ENCODE peak calls at places on chromosomes 7 and 10, in ten cellular contexts. L, R, H, Q, B, A, F, G, W and V are unnamed samples.

GRCh38 chr7:30996261-30996660 is 32.5 kb downstream of the GHRHR start:
- DNase-seq in B (no peak), L (no peak), G (no peak), H (no peak), F (no peak), W (no peak), R (no peak), Q (peak), A (no peak), V (no peak)

GRCh38 chr7:132526111-132526741 is 50.0 kb downstream of the PLXNA4 start:
- DNase-seq in A (no peak), L (no peak), F (no peak), B (no peak), H (no peak), G (no peak), W (no peak), Q (no peak), R (no peak), V (no peak)

GRCh38 chr10:69037489-69037888 is 48.9 kb downstream of the KIFBP start:
- DNase-seq in H (no peak), F (no peak), A (no peak), G (no peak), Q (no peak), L (no peak), W (no peak), B (no peak), R (no peak), V (no peak)

GRCh38 chr10:54434782-54435181 is 366.2 kb downstream of the PCDH15 start:
- DNase-seq in H (no peak), L (no peak), A (no peak), R (no peak), Q (no peak), B (no peak), G (no peak), F (no peak), W (no peak), V (no peak)

GRCh38 chr7:66748791-66749190 is 8.3 kb downstream of the RABGEF1 start:
- DNase-seq in Q (no peak), B (no peak), A (no peak), W (no peak), R (no peak), F (no peak), L (no peak), G (no peak), H (no peak), V (peak)

GRCh38 chr7:134514663-134515062 is 12.7 kb upstream of the AKR1B10 start:
- DNase-seq in L (peak), Q (peak), F (peak), G (peak), B (no peak), R (peak), W (no peak), H (no peak), A (peak), V (no peak)

GRCh38 chr10:70053896-70054641 is 1.4 kb downstream of the MACROH2A2 start:
- DNase-seq in F (no peak), A (peak), H (peak), L (peak), B (no peak), Q (no peak), W (no peak), R (peak), G (no peak), V (peak)

GRCh38 chr7:130959743-130960207 is 225.8 kb upstream of the KLF14 start:
- DNase-seq in R (peak), A (no peak), W (no peak), H (peak), G (peak), B (no peak), Q (peak), F (no peak), L (peak), V (no peak)

GRCh38 chr10:110490640-110491039 is 7.1 kb upstream of the DUSP5 start:
- DNase-seq in L (no peak), Q (peak), F (no peak), W (no peak), A (no peak), R (no peak), G (no peak), B (no peak), H (no peak), V (no peak)

GRCh38 chr7:32290015-32290414 is 200.2 kb downstream of the LSM5 start:
- DNase-seq in Q (no peak), L (no peak), F (no peak), G (no peak), W (no peak), B (no peak), R (no peak), H (no peak), A (peak), V (no peak)

GRCh38 chr10:38143587-38143986 is 49.5 kb downstream of the ZNF37A start:
- DNase-seq in F (no peak), R (peak), A (no peak), Q (no peak), W (no peak), G (no peak), B (no peak), H (no peak), L (peak), V (no peak)

GRCh38 chr7:22137026-22137425 is 191.3 kb upstream of the CDCA7L start:
- DNase-seq in W (no peak), G (peak), Q (no peak), B (no peak), R (peak), A (no peak), L (peak), H (no peak), F (no peak), V (no peak)

GRCh38 chr7:88344956-88345832 is 38.5 kb upstream of the STEAP4 start:
- DNase-seq in R (peak), G (no peak), B (no peak), Q (peak), W (no peak), H (peak), A (peak), L (peak), F (no peak), V (no peak)

GRCh38 chr10:44659350-44659749 is 251.8 kb upstream of the TMEM72 start:
- DNase-seq in B (no peak), R (no peak), L (no peak), W (no peak), H (no peak), Q (no peak), F (no peak), G (no peak), A (no peak), V (no peak)

GRCh38 chr10:121772406-121772805 is 155.4 kb downstream of the ATE1 start:
- DNase-seq in L (no peak), F (no peak), H (no peak), R (peak), A (no peak), W (no peak), B (no peak), G (no peak), Q (no peak), V (no peak)

GRCh38 chr10:123999956-124000615 is 93.3 kb downstream of the CHST15 start:
- DNase-seq in L (no peak), H (no peak), G (no peak), R (peak), B (peak), A (no peak), F (no peak), W (no peak), Q (no peak), V (peak)

GRCh38 chr10:7908541-7909210 is 90.4 kb downstream of the TAF3 start:
- DNase-seq in L (no peak), H (no peak), A (no peak), R (no peak), W (no peak), B (no peak), F (no peak), Q (peak), G (no peak), V (peak)

GRCh38 chr10:106378251-106378650 is 786.3 kb downstream of the SORCS1 start:
- DNase-seq in F (no peak), A (no peak), Q (no peak), R (no peak), L (no peak), G (no peak), B (no peak), W (no peak), H (no peak), V (no peak)

GRCh38 chr7:122676466-122676865 is 22.5 kb downstream of the RNF133 start:
- DNase-seq in A (peak), Q (no peak), R (no peak), G (no peak), F (no peak), L (no peak), H (no peak), W (no peak), B (no peak), V (no peak)

GRCh38 chr7:44791278-44792219 is 4.9 kb upstream of the PPIA start:
- DNase-seq in L (peak), G (no peak), W (no peak), B (no peak), Q (no peak), F (no peak), R (peak), H (no peak), A (no peak), V (no peak)

GRCh38 chr10:86756511-86757109 is at the start of gene BMPR1A:
- DNase-seq in B (no peak), L (peak), A (peak), W (no peak), Q (peak), F (no peak), H (peak), R (peak), G (peak), V (no peak)

GRCh38 chr7:138126928-138127327 is 50.7 kb downstream of the AKR1D1 start:
- DNase-seq in B (no peak), L (no peak), A (no peak), Q (no peak), H (no peak), R (no peak), G (no peak), W (no peak), F (no peak), V (no peak)

GRCh38 chr7:117588352-117588794 is 108.5 kb downstream of the CFTR start:
- DNase-seq in Q (no peak), R (no peak), G (peak), B (no peak), F (no peak), W (peak), H (no peak), L (no peak), A (no peak), V (no peak)

GRCh38 chr10:124249812-124250432 is 156.5 kb upstream of the CHST15 start:
- DNase-seq in F (no peak), A (no peak), L (no peak), R (no peak), G (no peak), B (no peak), W (no peak), H (peak), Q (no peak), V (peak)

GRCh38 chr10:14296081-14296709 is 34.5 kb downstream of the FRMD4A start:
- DNase-seq in A (no peak), L (peak), B (no peak), Q (no peak), R (no peak), G (no peak), F (no peak), H (peak), W (no peak), V (peak)

GRCh38 chr10:17504547-17505245 is 50.3 kb upstream of the ST8SIA6 start:
- DNase-seq in A (no peak), W (no peak), G (peak), R (peak), Q (no peak), H (no peak), B (no peak), L (peak), F (no peak), V (no peak)